ENCODE peak calls at places on chromosomes 7 and 10, in four cellular contexts. G, W, A and K are unnamed samples.

GRCh38 chr7:92246363-92247101 is 758 bp downstream of the ANKIB1 start:
- DNase-seq in A (no peak), G (no peak), W (no peak), K (peak; percentile 39)

GRCh38 chr7:16933296-16934248 is 51.8 kb upstream of the AGR3 start:
- DNase-seq in A (no peak), W (no peak), G (no peak), K (no peak)

GRCh38 chr10:19579841-19580240 is 236.4 kb upstream of the PLXDC2 start:
- DNase-seq in G (peak; percentile 3), W (no peak), A (no peak), K (no peak)

GRCh38 chr7:96284838-96285237 is 37.1 kb downstream of the SLC25A13 start:
- DNase-seq in A (no peak), W (no peak), G (no peak), K (no peak)

GRCh38 chr7:137441451-137441850 is 97.9 kb upstream of the PTN start:
- DNase-seq in A (no peak), G (peak; percentile 54), W (no peak), K (no peak)

GRCh38 chr10:73207883-73208282 is 39.2 kb downstream of the DNAJC9 start:
- DNase-seq in A (no peak), W (no peak), G (no peak), K (no peak)

GRCh38 chr7:34153680-34154270 is 248.4 kb downstream of the BMPER start:
- DNase-seq in W (no peak), G (peak; percentile 64), A (no peak), K (no peak)

GRCh38 chr10:103982639-103983038 is 15.7 kb downstream of the SLK start:
- DNase-seq in W (no peak), A (no peak), G (no peak), K (no peak)

GRCh38 chr10:5737352-5737751 is 52.7 kb downstream of the TASOR2 start:
- DNase-seq in A (no peak), G (no peak), W (no peak), K (no peak)

GRCh38 chr7:70915067-70915466 is 216.9 kb upstream of the GALNT17 start:
- DNase-seq in A (no peak), G (no peak), W (no peak), K (no peak)

GRCh38 chr10:126732308-126732707 is 61.8 kb upstream of the C10orf90 start:
- DNase-seq in A (no peak), W (no peak), G (no peak), K (no peak)

GRCh38 chr10:121413951-121414350 is 184.3 kb downstream of the FGFR2 start:
- DNase-seq in G (no peak), W (no peak), A (no peak), K (no peak)

GRCh38 chr10:72258617-72259016 is 15.1 kb upstream of the DDIT4 start:
- DNase-seq in G (no peak), W (no peak), A (no peak), K (no peak)

GRCh38 chr10:118047363-118047719 is 600 bp upstream of the RAB11FIP2 start:
- DNase-seq in W (no peak), A (no peak), G (no peak), K (no peak)

GRCh38 chr10:75286901-75287300 is 51.1 kb upstream of the COMTD1 start:
- DNase-seq in G (no peak), A (no peak), W (no peak), K (no peak)

GRCh38 chr7:134084488-134085144 is 42.5 kb upstream of the LRGUK start:
- DNase-seq in W (no peak), G (no peak), A (no peak), K (no peak)

GRCh38 chr7:47293884-47294568 is 287.9 kb downstream of the TNS3 start:
- DNase-seq in W (no peak), G (peak; percentile 62), A (no peak), K (peak; percentile 90)

GRCh38 chr7:142930126-142930730 is 3.3 kb downstream of the TRPV5 start:
- DNase-seq in W (no peak), A (no peak), G (no peak), K (no peak)

GRCh38 chr10:79352035-79352595 is 4.8 kb downstream of the PPIF start:
- DNase-seq in A (no peak), W (no peak), G (no peak), K (no peak)